ENCODE peak calls at places on chromosomes 6 and 20, in eight cellular contexts. W is right cardiac atrium, Y is left cardiac atrium, M is left lung, F is mucosa of descending colon, U is pancreas, B is upper lobe of left lung, L is upper lobe of right lung. D is an unnamed sample.

GRCh38 chr20:16081421-16081820 is 491.8 kb downstream of the KIF16B start:
- ATAC-seq in W (no peak), Y (no peak), M (no peak), F (no peak), U (no peak), B (no peak), L (no peak), D (no peak)

GRCh38 chr6:168479421-168479820 is 38.4 kb downstream of the SMOC2 start:
- ATAC-seq in W (no peak), Y (no peak), M (no peak), F (no peak), U (no peak), B (no peak), L (no peak), D (no peak)

GRCh38 chr20:63967330-63968135 is 2.2 kb downstream of the ZNF512B start:
- ATAC-seq in W (no peak), Y (no peak), M (no peak), F (no peak), U (no peak), B (no peak), L (no peak), D (no peak)

GRCh38 chr6:90351696-90352095 is 55.1 kb upstream of the BACH2 start:
- ATAC-seq in W (no peak), Y (no peak), M (peak), F (no peak), U (no peak), B (no peak), L (peak), D (no peak)

GRCh38 chr6:129239825-129240491 is 357.0 kb downstream of the LAMA2 start:
- ATAC-seq in W (no peak), Y (peak), M (peak), F (no peak), U (no peak), B (no peak), L (no peak), D (no peak)

GRCh38 chr20:43835944-43836540 is 78.6 kb upstream of the TOX2 start:
- ATAC-seq in W (no peak), Y (no peak), M (no peak), F (no peak), U (no peak), B (no peak), L (no peak), D (no peak)

GRCh38 chr20:13325033-13325432 is 104.0 kb downstream of the ISM1 start:
- ATAC-seq in W (no peak), Y (no peak), M (peak), F (peak), U (peak), B (no peak), L (peak), D (no peak)

GRCh38 chr6:1238040-1238439 is 73.9 kb upstream of the FOXQ1 start:
- ATAC-seq in W (no peak), Y (no peak), M (no peak), F (no peak), U (no peak), B (peak), L (no peak), D (no peak)

GRCh38 chr6:87791982-87792381 is 89.9 kb upstream of the AKIRIN2 start:
- ATAC-seq in W (no peak), Y (peak), M (no peak), F (no peak), U (no peak), B (no peak), L (no peak), D (no peak)

GRCh38 chr6:80445752-80446151 is 339.3 kb downstream of the BCKDHB start:
- ATAC-seq in W (no peak), Y (no peak), M (no peak), F (no peak), U (no peak), B (no peak), L (no peak), D (no peak)

GRCh38 chr6:36265744-36266143 is 4.1 kb upstream of the PNPLA1 start:
- ATAC-seq in W (no peak), Y (no peak), M (no peak), F (no peak), U (no peak), B (no peak), L (no peak), D (no peak)

GRCh38 chr6:163793584-163793983 is 379.1 kb downstream of the QKI start:
- ATAC-seq in W (no peak), Y (peak), M (peak), F (no peak), U (no peak), B (no peak), L (no peak), D (no peak)

GRCh38 chr6:21331221-21331620 is 262.3 kb upstream of the SOX4 start:
- ATAC-seq in W (peak), Y (peak), M (peak), F (no peak), U (peak), B (peak), L (peak), D (peak)

GRCh38 chr6:167104388-167104787 is 18.5 kb upstream of the CCR6 start:
- ATAC-seq in W (no peak), Y (no peak), M (no peak), F (no peak), U (no peak), B (no peak), L (no peak), D (no peak)

GRCh38 chr6:144469144-144469575 is 184.0 kb downstream of the UTRN start:
- ATAC-seq in W (no peak), Y (no peak), M (no peak), F (no peak), U (no peak), B (no peak), L (no peak), D (no peak)

GRCh38 chr20:49823152-49823847 is 10.7 kb downstream of the SLC9A8 start:
- ATAC-seq in W (no peak), Y (no peak), M (peak), F (peak), U (no peak), B (no peak), L (no peak), D (no peak)

GRCh38 chr20:23009636-23010035 is 25.5 kb upstream of the SSTR4 start:
- ATAC-seq in W (no peak), Y (peak), M (no peak), F (no peak), U (peak), B (no peak), L (peak), D (no peak)